ENCODE peak calls at places on chromosomes 1 and 21, in eight cellular contexts. One of them, this sample, is unnamed.

GRCh38 chr1:64898107-64898861 is 68.1 kb downstream of the JAK1 start:
- DNase-seq in NCI-H2081: no peak
- DNase-seq in T-helper 9 cell: peak; percentile 19
- DNase-seq in NCI-H1436 treated with DMSO at 0.1 percent for 48 hours: no peak
- DNase-seq in Right ventricle myocardium superior: peak; percentile 85
- DNase-seq in AG09319: peak; percentile 41
- DNase-seq in iris pigment epithelial cell: peak; percentile 98
- DNase-seq in aorta: peak; percentile 91
- DNase-seq in this sample: peak; percentile 83

GRCh38 chr1:89725676-89726075 is 92.8 kb downstream of the LRRC8C start:
- DNase-seq in NCI-H2081: no peak
- DNase-seq in T-helper 9 cell: no peak
- DNase-seq in NCI-H1436 treated with DMSO at 0.1 percent for 48 hours: no peak
- DNase-seq in Right ventricle myocardium superior: no peak
- DNase-seq in AG09319: no peak
- DNase-seq in iris pigment epithelial cell: no peak
- DNase-seq in aorta: no peak
- DNase-seq in this sample: no peak

GRCh38 chr1:234844479-234845031 is 234.6 kb upstream of the IRF2BP2 start:
- DNase-seq in NCI-H2081: no peak
- DNase-seq in T-helper 9 cell: no peak
- DNase-seq in NCI-H1436 treated with DMSO at 0.1 percent for 48 hours: no peak
- DNase-seq in Right ventricle myocardium superior: no peak
- DNase-seq in AG09319: no peak
- DNase-seq in iris pigment epithelial cell: peak; percentile 47
- DNase-seq in aorta: no peak
- DNase-seq in this sample: no peak

GRCh38 chr1:5223266-5223665 is 568.9 kb downstream of the AJAP1 start:
- DNase-seq in NCI-H2081: no peak
- DNase-seq in T-helper 9 cell: no peak
- DNase-seq in NCI-H1436 treated with DMSO at 0.1 percent for 48 hours: no peak
- DNase-seq in Right ventricle myocardium superior: no peak
- DNase-seq in AG09319: no peak
- DNase-seq in iris pigment epithelial cell: no peak
- DNase-seq in aorta: no peak
- DNase-seq in this sample: no peak

GRCh38 chr21:29121759-29122158 is 8.7 kb upstream of the MAP3K7CL start:
- DNase-seq in NCI-H2081: no peak
- DNase-seq in T-helper 9 cell: no peak
- DNase-seq in NCI-H1436 treated with DMSO at 0.1 percent for 48 hours: no peak
- DNase-seq in Right ventricle myocardium superior: no peak
- DNase-seq in AG09319: no peak
- DNase-seq in iris pigment epithelial cell: no peak
- DNase-seq in aorta: no peak
- DNase-seq in this sample: no peak

GRCh38 chr1:247437551-247438535 is 20.1 kb downstream of the OR2B11 start:
- DNase-seq in NCI-H2081: no peak
- DNase-seq in T-helper 9 cell: no peak
- DNase-seq in NCI-H1436 treated with DMSO at 0.1 percent for 48 hours: no peak
- DNase-seq in Right ventricle myocardium superior: no peak
- DNase-seq in AG09319: no peak
- DNase-seq in iris pigment epithelial cell: no peak
- DNase-seq in aorta: no peak
- DNase-seq in this sample: no peak

GRCh38 chr21:35323947-35324346 is 274.8 kb upstream of the RUNX1 start:
- DNase-seq in NCI-H2081: no peak
- DNase-seq in T-helper 9 cell: no peak
- DNase-seq in NCI-H1436 treated with DMSO at 0.1 percent for 48 hours: no peak
- DNase-seq in Right ventricle myocardium superior: peak; percentile 66
- DNase-seq in AG09319: no peak
- DNase-seq in iris pigment epithelial cell: no peak
- DNase-seq in aorta: no peak
- DNase-seq in this sample: no peak

GRCh38 chr1:66532798-66533783 is 862 bp upstream of the SGIP1 start:
- DNase-seq in NCI-H2081: peak; percentile 66
- DNase-seq in T-helper 9 cell: no peak
- DNase-seq in NCI-H1436 treated with DMSO at 0.1 percent for 48 hours: no peak
- DNase-seq in Right ventricle myocardium superior: peak; percentile 44
- DNase-seq in AG09319: no peak
- DNase-seq in iris pigment epithelial cell: peak; percentile 91
- DNase-seq in aorta: peak; percentile 78
- DNase-seq in this sample: peak; percentile 70

GRCh38 chr1:182315157-182315556 is 76.4 kb downstream of the GLUL start:
- DNase-seq in NCI-H2081: no peak
- DNase-seq in T-helper 9 cell: no peak
- DNase-seq in NCI-H1436 treated with DMSO at 0.1 percent for 48 hours: no peak
- DNase-seq in Right ventricle myocardium superior: no peak
- DNase-seq in AG09319: no peak
- DNase-seq in iris pigment epithelial cell: no peak
- DNase-seq in aorta: no peak
- DNase-seq in this sample: no peak

GRCh38 chr1:79732950-79733349 is 726.4 kb upstream of the ADGRL4 start:
- DNase-seq in NCI-H2081: no peak
- DNase-seq in T-helper 9 cell: no peak
- DNase-seq in NCI-H1436 treated with DMSO at 0.1 percent for 48 hours: no peak
- DNase-seq in Right ventricle myocardium superior: no peak
- DNase-seq in AG09319: no peak
- DNase-seq in iris pigment epithelial cell: no peak
- DNase-seq in aorta: no peak
- DNase-seq in this sample: no peak

GRCh38 chr1:153032677-153033308 is 1.8 kb downstream of the SPRR1B start:
- DNase-seq in NCI-H2081: no peak
- DNase-seq in T-helper 9 cell: no peak
- DNase-seq in NCI-H1436 treated with DMSO at 0.1 percent for 48 hours: no peak
- DNase-seq in Right ventricle myocardium superior: no peak
- DNase-seq in AG09319: no peak
- DNase-seq in iris pigment epithelial cell: peak; percentile 25
- DNase-seq in aorta: no peak
- DNase-seq in this sample: no peak

GRCh38 chr1:204376919-204377799 is 17.4 kb upstream of the PLEKHA6 start:
- DNase-seq in NCI-H2081: no peak
- DNase-seq in T-helper 9 cell: no peak
- DNase-seq in NCI-H1436 treated with DMSO at 0.1 percent for 48 hours: no peak
- DNase-seq in Right ventricle myocardium superior: no peak
- DNase-seq in AG09319: no peak
- DNase-seq in iris pigment epithelial cell: no peak
- DNase-seq in aorta: no peak
- DNase-seq in this sample: no peak

GRCh38 chr1:11692899-11693590 is 1.5 kb downstream of the DRAXIN start:
- DNase-seq in NCI-H2081: no peak
- DNase-seq in T-helper 9 cell: no peak
- DNase-seq in NCI-H1436 treated with DMSO at 0.1 percent for 48 hours: no peak
- DNase-seq in Right ventricle myocardium superior: no peak
- DNase-seq in AG09319: peak; percentile 27
- DNase-seq in iris pigment epithelial cell: peak; percentile 70
- DNase-seq in aorta: no peak
- DNase-seq in this sample: no peak

GRCh38 chr1:113592223-113592622 is 167.1 kb downstream of the PHTF1 start:
- DNase-seq in NCI-H2081: no peak
- DNase-seq in T-helper 9 cell: no peak
- DNase-seq in NCI-H1436 treated with DMSO at 0.1 percent for 48 hours: no peak
- DNase-seq in Right ventricle myocardium superior: no peak
- DNase-seq in AG09319: no peak
- DNase-seq in iris pigment epithelial cell: no peak
- DNase-seq in aorta: no peak
- DNase-seq in this sample: no peak

GRCh38 chr1:107232421-107232820 is 91.6 kb downstream of the NTNG1 start:
- DNase-seq in NCI-H2081: no peak
- DNase-seq in T-helper 9 cell: no peak
- DNase-seq in NCI-H1436 treated with DMSO at 0.1 percent for 48 hours: no peak
- DNase-seq in Right ventricle myocardium superior: no peak
- DNase-seq in AG09319: no peak
- DNase-seq in iris pigment epithelial cell: no peak
- DNase-seq in aorta: no peak
- DNase-seq in this sample: no peak

GRCh38 chr1:22747021-22747734 is 36.5 kb downstream of the EPHB2 start:
- DNase-seq in NCI-H2081: no peak
- DNase-seq in T-helper 9 cell: no peak
- DNase-seq in NCI-H1436 treated with DMSO at 0.1 percent for 48 hours: no peak
- DNase-seq in Right ventricle myocardium superior: no peak
- DNase-seq in AG09319: no peak
- DNase-seq in iris pigment epithelial cell: peak; percentile 80
- DNase-seq in aorta: no peak
- DNase-seq in this sample: peak; percentile 34

GRCh38 chr1:54051936-54052469 is 1.0 kb downstream of the TMEM59 start:
- DNase-seq in NCI-H2081: peak; percentile 31
- DNase-seq in T-helper 9 cell: no peak
- DNase-seq in NCI-H1436 treated with DMSO at 0.1 percent for 48 hours: no peak
- DNase-seq in Right ventricle myocardium superior: no peak
- DNase-seq in AG09319: no peak
- DNase-seq in iris pigment epithelial cell: no peak
- DNase-seq in aorta: no peak
- DNase-seq in this sample: no peak

GRCh38 chr1:84996846-84997666 is at the start of gene MCOLN2:
- DNase-seq in NCI-H2081: peak; percentile 37
- DNase-seq in T-helper 9 cell: peak; percentile 49
- DNase-seq in NCI-H1436 treated with DMSO at 0.1 percent for 48 hours: no peak
- DNase-seq in Right ventricle myocardium superior: peak; percentile 56
- DNase-seq in AG09319: no peak
- DNase-seq in iris pigment epithelial cell: peak; percentile 27
- DNase-seq in aorta: no peak
- DNase-seq in this sample: peak; percentile 67

GRCh38 chr1:202589190-202589680 is 121.0 kb downstream of the SYT2 start:
- DNase-seq in NCI-H2081: no peak
- DNase-seq in T-helper 9 cell: no peak
- DNase-seq in NCI-H1436 treated with DMSO at 0.1 percent for 48 hours: no peak
- DNase-seq in Right ventricle myocardium superior: peak; percentile 90
- DNase-seq in AG09319: peak; percentile 91
- DNase-seq in iris pigment epithelial cell: peak; percentile 100
- DNase-seq in aorta: peak; percentile 95
- DNase-seq in this sample: peak; percentile 88

GRCh38 chr1:153608089-153608672 is 4.8 kb downstream of the S100A16 start:
- DNase-seq in NCI-H2081: no peak
- DNase-seq in T-helper 9 cell: no peak
- DNase-seq in NCI-H1436 treated with DMSO at 0.1 percent for 48 hours: no peak
- DNase-seq in Right ventricle myocardium superior: no peak
- DNase-seq in AG09319: no peak
- DNase-seq in iris pigment epithelial cell: no peak
- DNase-seq in aorta: peak; percentile 71
- DNase-seq in this sample: no peak

GRCh38 chr1:64536836-64537490 is 67.0 kb downstream of the CACHD1 start:
- DNase-seq in NCI-H2081: no peak
- DNase-seq in T-helper 9 cell: no peak
- DNase-seq in NCI-H1436 treated with DMSO at 0.1 percent for 48 hours: no peak
- DNase-seq in Right ventricle myocardium superior: no peak
- DNase-seq in AG09319: no peak
- DNase-seq in iris pigment epithelial cell: no peak
- DNase-seq in aorta: no peak
- DNase-seq in this sample: no peak

GRCh38 chr1:162003825-162004205 is 19.9 kb downstream of the OLFML2B start:
- DNase-seq in NCI-H2081: no peak
- DNase-seq in T-helper 9 cell: no peak
- DNase-seq in NCI-H1436 treated with DMSO at 0.1 percent for 48 hours: no peak
- DNase-seq in Right ventricle myocardium superior: peak; percentile 60
- DNase-seq in AG09319: peak; percentile 60
- DNase-seq in iris pigment epithelial cell: peak; percentile 86
- DNase-seq in aorta: no peak
- DNase-seq in this sample: no peak

GRCh38 chr1:150549496-150550221 is 451 bp downstream of the ADAMTSL4 start:
- DNase-seq in NCI-H2081: no peak
- DNase-seq in T-helper 9 cell: no peak
- DNase-seq in NCI-H1436 treated with DMSO at 0.1 percent for 48 hours: no peak
- DNase-seq in Right ventricle myocardium superior: peak; percentile 72
- DNase-seq in AG09319: no peak
- DNase-seq in iris pigment epithelial cell: no peak
- DNase-seq in aorta: peak; percentile 87
- DNase-seq in this sample: no peak

This sample was measured in Right ventricle myocardium inferior.